ENCODE peak calls at places on chromosomes 2 and 18, in seven cellular contexts. I is mesothelial cell of epicardium, G is HuH-7.5, O is cardiac muscle cell, C is HL-60, X is astrocyte of the spinal cord, V is nephron progenitor cell. K is an unnamed sample.

GRCh38 chr2:119338282-119338681 is 28.4 kb downstream of the C2orf76 start:
- DNase-seq in I (no peak), G (no peak), O (no peak), C (no peak), X (no peak), V (no peak), K (no peak)

GRCh38 chr2:240299710-240300068 is 135.8 kb upstream of the GPC1 start:
- DNase-seq in I (peak), G (no peak), O (no peak), C (no peak), X (peak), V (no peak), K (no peak)

GRCh38 chr2:11398710-11399109 is 54.3 kb upstream of the ROCK2 start:
- DNase-seq in I (no peak), G (no peak), O (no peak), C (no peak), X (no peak), V (no peak), K (no peak)

GRCh38 chr2:230226090-230226551 is 585 bp downstream of the SP140 start:
- DNase-seq in I (no peak), G (no peak), O (no peak), C (peak), X (no peak), V (no peak), K (no peak)

GRCh38 chr2:220178991-220179695 is 551.7 kb downstream of the SLC4A3 start:
- DNase-seq in I (no peak), G (no peak), O (no peak), C (no peak), X (no peak), V (no peak), K (no peak)

GRCh38 chr18:31042391-31043181 is at the start of gene DSC3:
- DNase-seq in I (peak), G (no peak), O (peak), C (no peak), X (peak), V (peak), K (no peak)

GRCh38 chr2:73282924-73283544 is 1.2 kb downstream of the FBXO41 start:
- DNase-seq in I (no peak), G (no peak), O (no peak), C (no peak), X (no peak), V (no peak), K (no peak)

GRCh38 chr2:230868151-230868946 is 3.6 kb downstream of the ITM2C start:
- DNase-seq in I (no peak), G (no peak), O (peak), C (no peak), X (peak), V (peak), K (peak)

GRCh38 chr2:196566969-196567666 is 72.4 kb upstream of the CCDC150 start:
- DNase-seq in I (no peak), G (no peak), O (no peak), C (peak), X (peak), V (peak), K (no peak)

GRCh38 chr18:70195852-70196434 is 9.5 kb downstream of the RTTN start:
- DNase-seq in I (no peak), G (no peak), O (peak), C (peak), X (peak), V (peak), K (peak)

GRCh38 chr2:176002684-176003225 is 688 bp upstream of the LNPK start:
- DNase-seq in I (no peak), G (peak), O (peak), C (no peak), X (peak), V (no peak), K (no peak)

GRCh38 chr2:241901500-241902351 is 32.2 kb downstream of the RTP5 start:
- DNase-seq in I (peak), G (no peak), O (peak), C (peak), X (no peak), V (peak), K (no peak)

GRCh38 chr2:145919507-145919906 is 1399.6 kb upstream of the ZEB2 start:
- DNase-seq in I (no peak), G (no peak), O (no peak), C (no peak), X (peak), V (no peak), K (no peak)

GRCh38 chr2:71787108-71787415 is 333.7 kb downstream of the DYSF start:
- DNase-seq in I (no peak), G (no peak), O (no peak), C (no peak), X (no peak), V (no peak), K (no peak)

GRCh38 chr2:71928734-71929481 is 218.8 kb downstream of the CYP26B1 start:
- DNase-seq in I (no peak), G (no peak), O (no peak), C (no peak), X (no peak), V (no peak), K (no peak)

GRCh38 chr18:70431203-70431624 is 142.4 kb downstream of the SOCS6 start:
- DNase-seq in I (no peak), G (no peak), O (no peak), C (no peak), X (no peak), V (no peak), K (no peak)

GRCh38 chr2:84963692-84964405 is 7.1 kb upstream of the KCMF1 start:
- DNase-seq in I (no peak), G (no peak), O (no peak), C (peak), X (peak), V (no peak), K (no peak)

GRCh38 chr2:43455735-43456642 is 139.8 kb downstream of the THADA start:
- DNase-seq in I (no peak), G (no peak), O (no peak), C (no peak), X (peak), V (no peak), K (no peak)

GRCh38 chr18:5521000-5521399 is 22.8 kb downstream of the EPB41L3 start:
- DNase-seq in I (no peak), G (no peak), O (no peak), C (no peak), X (no peak), V (no peak), K (no peak)

GRCh38 chr2:213627835-213628234 is 343.6 kb downstream of the SPAG16 start:
- DNase-seq in I (no peak), G (no peak), O (no peak), C (no peak), X (no peak), V (no peak), K (no peak)

GRCh38 chr2:176852667-176853066 is 359.9 kb upstream of the HNRNPA3 start:
- DNase-seq in I (no peak), G (no peak), O (no peak), C (no peak), X (no peak), V (no peak), K (no peak)

GRCh38 chr18:54284967-54285785 is 15.9 kb downstream of the POLI start:
- DNase-seq in I (no peak), G (no peak), O (no peak), C (no peak), X (peak), V (no peak), K (no peak)

GRCh38 chr2:32938934-32939333 is 7.8 kb upstream of the LTBP1 start:
- DNase-seq in I (no peak), G (no peak), O (no peak), C (no peak), X (no peak), V (no peak), K (no peak)

GRCh38 chr2:189638305-189639002 is 22.8 kb upstream of the ASNSD1 start:
- DNase-seq in I (no peak), G (no peak), O (no peak), C (no peak), X (no peak), V (no peak), K (no peak)

GRCh38 chr2:130814931-130815680 is 21.6 kb upstream of the ARHGEF4 start:
- DNase-seq in I (no peak), G (no peak), O (no peak), C (no peak), X (no peak), V (no peak), K (no peak)

GRCh38 chr2:69770193-69770702 is 28.3 kb downstream of the ANXA4 start:
- DNase-seq in I (no peak), G (no peak), O (no peak), C (no peak), X (peak), V (no peak), K (no peak)

GRCh38 chr2:237486334-237486818 is 675 bp upstream of the MLPH start:
- DNase-seq in I (no peak), G (no peak), O (no peak), C (no peak), X (peak), V (peak), K (no peak)

K was measured in HAP-1.